ENCODE peak calls at places on chromosomes 11 and 22, in ten cellular contexts. U is cardiac muscle cell; P is AG10803; S is hepatocyte; A is breast epithelium; J is heart right ventricle; V is CD8-positive, alpha-beta memory T cell; L is SK-N-SH; B is GM23338; F is endothelial cell of umbilical vein. R is an unnamed sample.
A peak's percentile ranks its signal among the peaks of the same experiment; 100 is the strongest.

GRCh38 chr11:86589204-86589603 is 83.2 kb downstream of the ME3 start:
- DNase-seq in U (no peak), P (no peak), S (no peak), A (no peak), J (no peak), V (no peak), L (no peak), B (no peak), F (no peak), R (no peak)

GRCh38 chr22:27952091-27952490 is 33.0 kb upstream of the PITPNB start:
- DNase-seq in U (no peak), P (peak; percentile 59), S (no peak), A (no peak), J (no peak), V (no peak), L (no peak), B (no peak), F (peak; percentile 87), R (no peak)

GRCh38 chr11:326842-327580 is 6.4 kb upstream of the IFITM3 start:
- DNase-seq in U (no peak), P (no peak), S (peak; percentile 67), A (peak; percentile 69), J (peak; percentile 93), V (peak; percentile 77), L (peak; percentile 14), B (no peak), F (peak; percentile 84), R (no peak)

GRCh38 chr11:35529971-35530495 is 4.6 kb upstream of the PAMR1 start:
- DNase-seq in U (no peak), P (peak; percentile 99), S (no peak), A (peak; percentile 85), J (no peak), V (no peak), L (peak; percentile 64), B (no peak), F (no peak), R (no peak)

GRCh38 chr11:35969089-35970046 is 25.5 kb downstream of the LDLRAD3 start:
- DNase-seq in U (no peak), P (no peak), S (peak; percentile 32), A (no peak), J (no peak), V (no peak), L (no peak), B (no peak), F (peak; percentile 21), R (peak; percentile 89)

GRCh38 chr11:99865951-99866350 is 821.1 kb upstream of the ARHGAP42 start:
- DNase-seq in U (no peak), P (no peak), S (no peak), A (no peak), J (no peak), V (no peak), L (no peak), B (no peak), F (no peak), R (no peak)

GRCh38 chr11:121715395-121715794 is 262.6 kb upstream of the SORL1-AS1 start:
- DNase-seq in U (no peak), P (peak; percentile 49), S (no peak), A (no peak), J (no peak), V (no peak), L (no peak), B (no peak), F (no peak), R (no peak)

GRCh38 chr11:64086263-64086938 is 50.7 kb downstream of the FLRT1 start:
- DNase-seq in U (no peak), P (peak; percentile 46), S (peak; percentile 59), A (peak; percentile 19), J (peak; percentile 34), V (no peak), L (no peak), B (no peak), F (no peak), R (no peak)

GRCh38 chr22:41909290-41910049 is 5.4 kb downstream of the SHISA8 start:
- DNase-seq in U (no peak), P (no peak), S (no peak), A (no peak), J (no peak), V (no peak), L (no peak), B (peak; percentile 66), F (no peak), R (no peak)

DNA sequence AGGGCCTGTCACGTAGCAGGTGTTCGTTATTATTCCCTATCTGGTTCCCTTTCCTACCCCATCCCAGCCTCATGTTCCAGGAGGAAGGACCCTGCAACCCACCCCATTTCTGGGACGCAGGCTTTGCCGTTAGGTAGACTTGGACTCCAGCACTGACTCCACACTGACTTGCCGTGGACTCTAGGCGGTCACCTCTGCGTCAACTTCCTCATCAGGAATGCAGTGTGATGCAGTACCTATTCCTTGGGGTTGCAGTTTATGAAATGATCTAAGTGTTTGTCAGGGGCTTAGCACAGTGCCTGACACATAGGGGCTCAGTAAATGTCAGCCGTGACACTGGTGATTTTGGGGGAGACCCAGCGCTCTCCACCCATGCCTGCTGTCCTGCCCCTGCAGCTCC is 16.8 kb downstream of the DGKZ start:
- DNase-seq in U (no peak), P (no peak), S (no peak), A (no peak), J (no peak), V (no peak), L (no peak), B (no peak), F (no peak), R (no peak)
- H3K4me3 ChIP-seq in U (no peak overlapping the region), P (no peak overlapping the region), S (no peak overlapping the region), A (no peak overlapping the region), J (no peak overlapping the region), V (no peak overlapping the region), L (no peak overlapping the region), B (no peak overlapping the region), F (no peak overlapping the region), R (no peak overlapping the region)

GRCh38 chr22:39171623-39172264 is 19.3 kb upstream of the CBX7 start:
- DNase-seq in U (no peak), P (no peak), S (no peak), A (no peak), J (no peak), V (no peak), L (no peak), B (peak; percentile 66), F (no peak), R (no peak)

GRCh38 chr22:39173050-39173706 is 20.7 kb upstream of the CBX7 start:
- DNase-seq in U (no peak), P (no peak), S (no peak), A (no peak), J (no peak), V (no peak), L (no peak), B (no peak), F (no peak), R (no peak)

GRCh38 chr22:39173787-39174497 is 21.5 kb upstream of the CBX7 start:
- DNase-seq in U (no peak), P (no peak), S (no peak), A (no peak), J (no peak), V (peak; percentile 84), L (no peak), B (no peak), F (no peak), R (no peak)

GRCh38 chr22:39169797-39170466 is 17.5 kb upstream of the CBX7 start:
- DNase-seq in U (no peak), P (no peak), S (no peak), A (no peak), J (no peak), V (no peak), L (no peak), B (no peak), F (no peak), R (no peak)

GRCh38 chr22:39170825-39171622 is 18.5 kb upstream of the CBX7 start:
- DNase-seq in U (peak; percentile 88), P (peak; percentile 61), S (peak; percentile 89), A (peak; percentile 64), J (peak; percentile 83), V (peak; percentile 81), L (peak; percentile 79), B (peak; percentile 91), F (peak; percentile 76), R (no peak)
- H3K4me3 ChIP-seq in U (no peak overlapping the region), P (no peak overlapping the region), S (no peak overlapping the region), A (no peak overlapping the region), J (no peak overlapping the region), V (peak overlapping the region; percentile 64), L (peak overlapping the region; percentile 57), B (no peak overlapping the region), F (no peak overlapping the region), R (no peak overlapping the region)

DNA sequence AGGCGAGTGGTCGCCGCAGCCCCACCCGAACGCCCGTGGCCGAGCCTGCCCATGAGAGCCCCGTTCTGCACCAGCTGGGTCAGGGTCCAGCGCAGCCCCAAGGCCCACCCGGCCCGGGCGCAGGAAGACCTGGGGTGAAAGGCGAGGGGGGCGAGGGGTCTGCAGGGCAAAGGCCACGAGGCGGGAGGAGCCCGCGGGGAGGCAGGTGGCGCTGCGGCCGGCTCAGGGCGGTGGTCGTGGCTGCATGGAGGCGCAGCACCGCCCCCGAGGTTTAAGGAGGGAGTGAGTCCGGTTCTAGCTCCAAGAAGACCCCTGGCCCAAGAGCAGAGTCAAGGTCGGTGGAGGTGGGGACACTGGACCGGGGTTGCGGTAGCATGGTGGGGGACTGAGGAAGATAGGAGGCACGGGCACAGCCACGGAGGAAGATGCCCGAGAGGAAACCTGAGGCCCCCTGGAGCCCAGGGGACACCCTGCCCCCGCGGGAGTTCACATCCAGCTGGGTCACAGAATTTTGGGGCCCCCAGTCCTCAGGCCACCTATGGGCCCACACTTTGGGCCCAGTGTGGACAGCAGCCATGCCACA is 498 bp upstream of the HDAC10 start:
- DNase-seq in U (no peak), P (no peak), S (no peak), A (no peak), J (no peak), V (no peak), L (no peak), B (peak; percentile 49), F (no peak), R (no peak)
- H3K4me3 ChIP-seq in U (peak overlapping the region; percentile 82), P (no peak overlapping the region), S (peak overlapping the region; percentile 70), A (peak overlapping the region; percentile 71), J (peak overlapping the region; percentile 73), V (no peak overlapping the region), L (peak overlapping the region; percentile 80), B (peak overlapping the region; percentile 86), F (peak overlapping the region; percentile 74), R (peak overlapping the region; percentile 79)

GRCh38 chr11:125956371-125956770 is 10.5 kb downstream of the VSIG10L2 start:
- DNase-seq in U (no peak), P (no peak), S (no peak), A (no peak), J (peak; percentile 50), V (no peak), L (no peak), B (no peak), F (no peak), R (no peak)

GRCh38 chr11:125959931-125960330 is 14.1 kb downstream of the VSIG10L2 start:
- DNase-seq in U (no peak), P (no peak), S (no peak), A (no peak), J (no peak), V (no peak), L (no peak), B (no peak), F (no peak), R (no peak)

GRCh38 chr11:125955856-125956255 is 10.0 kb downstream of the VSIG10L2 start:
- DNase-seq in U (no peak), P (no peak), S (no peak), A (no peak), J (no peak), V (no peak), L (no peak), B (no peak), F (no peak), R (no peak)

GRCh38 chr11:125959511-125959910 is 13.7 kb downstream of the VSIG10L2 start:
- DNase-seq in U (no peak), P (no peak), S (no peak), A (no peak), J (no peak), V (no peak), L (no peak), B (no peak), F (no peak), R (no peak)

GRCh38 chr11:125957623-125958330 is 11.9 kb downstream of the VSIG10L2 start:
- DNase-seq in U (no peak), P (no peak), S (no peak), A (no peak), J (no peak), V (no peak), L (no peak), B (no peak), F (no peak), R (no peak)
- H3K4me3 ChIP-seq in U (no peak overlapping the region), P (no peak overlapping the region), S (no peak overlapping the region), A (peak overlapping the region; percentile 26), J (no peak overlapping the region), V (no peak overlapping the region), L (no peak overlapping the region), B (no peak overlapping the region), F (no peak overlapping the region), R (no peak overlapping the region)

R was measured in LNCaP clone FGC.